ENCODE peak calls at places on chromosome 15, in eight cellular contexts. H, Y, A, S, L, D, Q and B are unnamed samples.

GRCh38 chr15:75203017-75203907 is 1.6 kb downstream of the C15orf39 start:
- DNase-seq in H (no peak), Y (peak; percentile 22), A (peak; percentile 36), S (no peak), L (peak; percentile 31), D (no peak), Q (no peak), B (no peak)

GRCh38 chr15:85114886-85115285 is 133.2 kb downstream of the PDE8A start:
- DNase-seq in H (no peak), Y (no peak), A (no peak), S (no peak), L (no peak), D (no peak), Q (no peak), B (no peak)

GRCh38 chr15:101124731-101125558 is 126.9 kb downstream of the CHSY1 start:
- DNase-seq in H (no peak), Y (no peak), A (peak; percentile 98), S (no peak), L (no peak), D (no peak), Q (no peak), B (no peak)

GRCh38 chr15:58568157-58568571 is 136.4 kb downstream of the LIPC start:
- DNase-seq in H (no peak), Y (no peak), A (peak; percentile 54), S (peak; percentile 28), L (no peak), D (no peak), Q (no peak), B (no peak)

GRCh38 chr15:68279779-68280745 is 2.5 kb downstream of the FEM1B start:
- DNase-seq in H (no peak), Y (no peak), A (peak; percentile 29), S (no peak), L (no peak), D (no peak), Q (no peak), B (no peak)

GRCh38 chr15:80152896-80153876 is at the start of gene FAH:
- DNase-seq in H (no peak), Y (no peak), A (peak; percentile 62), S (no peak), L (no peak), D (no peak), Q (peak; percentile 28), B (peak; percentile 70)

GRCh38 chr15:23687143-23687470 is at the start of gene NDN:
- DNase-seq in H (no peak), Y (peak; percentile 53), A (peak; percentile 1), S (peak; percentile 37), L (peak; percentile 64), D (no peak), Q (peak; percentile 53), B (peak; percentile 36)

GRCh38 chr15:75532413-75533250 is 46.5 kb downstream of the PTPN9 start:
- DNase-seq in H (peak; percentile 82), Y (peak; percentile 35), A (peak; percentile 90), S (peak; percentile 34), L (peak; percentile 43), D (peak; percentile 7), Q (peak; percentile 53), B (no peak)

GRCh38 chr15:49082960-49083359 is 36.7 kb upstream of the SECISBP2L start:
- DNase-seq in H (no peak), Y (no peak), A (peak; percentile 81), S (no peak), L (no peak), D (no peak), Q (no peak), B (no peak)

GRCh38 chr15:70023769-70024491 is 73.8 kb downstream of the TLE3 start:
- DNase-seq in H (no peak), Y (peak; percentile 14), A (peak; percentile 83), S (no peak), L (peak; percentile 54), D (peak; percentile 34), Q (peak; percentile 22), B (no peak)

GRCh38 chr15:38861108-38861507 is 296.5 kb upstream of the RASGRP1 start:
- DNase-seq in H (no peak), Y (no peak), A (no peak), S (no peak), L (no peak), D (no peak), Q (no peak), B (no peak)

GRCh38 chr15:65423150-65423976 is 616 bp upstream of the IGDCC4 start:
- DNase-seq in H (peak; percentile 62), Y (no peak), A (no peak), S (no peak), L (no peak), D (no peak), Q (no peak), B (no peak)

GRCh38 chr15:69074011-69074842 is 59.7 kb downstream of the NOX5 start:
- DNase-seq in H (no peak), Y (peak; percentile 28), A (peak; percentile 66), S (peak; percentile 84), L (peak; percentile 42), D (no peak), Q (peak; percentile 47), B (peak; percentile 70)

GRCh38 chr15:76197703-76198455 is 113.4 kb downstream of the ETFA start:
- DNase-seq in H (no peak), Y (no peak), A (no peak), S (no peak), L (no peak), D (no peak), Q (no peak), B (no peak)

GRCh38 chr15:51992953-51993352 is 21.4 kb upstream of the LEO1 start:
- DNase-seq in H (no peak), Y (no peak), A (peak; percentile 68), S (no peak), L (no peak), D (no peak), Q (no peak), B (no peak)

GRCh38 chr15:52071570-52071969 is 41.0 kb downstream of the BCL2L10 start:
- DNase-seq in H (no peak), Y (peak; percentile 45), A (no peak), S (no peak), L (no peak), D (no peak), Q (peak; percentile 35), B (no peak)

GRCh38 chr15:48940508-48940907 is 23.2 kb downstream of the SHC4 start:
- DNase-seq in H (no peak), Y (no peak), A (peak; percentile 99), S (no peak), L (no peak), D (no peak), Q (no peak), B (no peak)

GRCh38 chr15:69553686-69554085 is 101.1 kb downstream of the RPLP1 start:
- DNase-seq in H (no peak), Y (no peak), A (no peak), S (no peak), L (no peak), D (no peak), Q (no peak), B (no peak)

GRCh38 chr15:67181221-67181639 is 73.2 kb downstream of the AAGAB start:
- DNase-seq in H (peak; percentile 58), Y (no peak), A (no peak), S (no peak), L (no peak), D (no peak), Q (no peak), B (no peak)

GRCh38 chr15:78284758-78285157 is 14.7 kb downstream of the SKIC8 start:
- DNase-seq in H (no peak), Y (no peak), A (no peak), S (no peak), L (no peak), D (no peak), Q (no peak), B (no peak)
- TF ChIP-seq CTCF in H (no peak), Y (no peak), A (peak; percentile 4), S (peak; percentile 51), L (no peak), D (no peak), Q (no peak), B (no peak)

GRCh38 chr15:81516461-81516860 is 142.4 kb upstream of the TMC3 start:
- DNase-seq in H (no peak), Y (no peak), A (peak; percentile 51), S (no peak), L (no peak), D (no peak), Q (no peak), B (no peak)
- TF ChIP-seq CTCF in H (no peak), Y (no peak), A (no peak), S (no peak), L (no peak), D (no peak), Q (no peak), B (no peak)

DNA sequence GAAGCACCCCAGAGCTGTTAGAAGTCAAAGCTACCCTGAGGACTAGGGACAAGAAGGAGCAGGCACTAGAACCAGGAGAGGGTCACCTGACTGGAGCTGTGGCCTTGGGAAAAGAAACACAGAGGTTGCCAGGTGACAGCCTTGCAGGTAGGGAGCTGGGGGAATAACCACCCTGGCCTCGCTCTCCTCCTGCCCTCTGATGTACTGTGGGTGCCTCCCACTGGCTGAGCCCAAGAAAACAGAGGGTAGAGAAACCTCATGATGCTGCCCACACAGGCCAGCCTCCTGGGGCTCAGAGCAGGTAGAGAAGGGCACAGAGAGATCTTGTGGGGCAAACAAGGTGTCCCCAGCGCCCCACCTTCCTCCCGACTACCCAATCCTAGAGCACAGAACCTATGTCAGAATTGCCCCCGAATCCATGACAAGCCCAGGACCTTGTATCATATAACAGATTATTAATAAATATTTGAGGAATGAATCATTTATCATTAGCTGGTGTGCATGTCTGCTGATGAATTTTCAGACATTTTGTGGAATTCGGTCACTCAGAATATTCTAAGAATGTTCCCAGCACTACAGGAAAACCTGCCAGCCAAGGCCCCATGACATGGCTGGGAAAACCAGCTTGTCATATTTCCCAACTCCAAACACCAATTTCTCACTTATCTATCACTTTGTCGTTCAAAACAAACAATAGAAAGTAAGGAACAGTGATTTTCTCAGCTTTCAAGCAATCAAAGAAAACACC is 59.8 kb upstream of the MEX3B start:
- DNase-seq in H (no peak), Y (peak; percentile 71), A (peak; percentile 82), S (no peak), L (no peak), D (no peak), Q (peak; percentile 64), B (no peak)
- TF ChIP-seq CTCF in H (no peak), Y (no peak), A (no peak), S (no peak), L (no peak), D (no peak), Q (no peak), B (no peak)

DNA sequence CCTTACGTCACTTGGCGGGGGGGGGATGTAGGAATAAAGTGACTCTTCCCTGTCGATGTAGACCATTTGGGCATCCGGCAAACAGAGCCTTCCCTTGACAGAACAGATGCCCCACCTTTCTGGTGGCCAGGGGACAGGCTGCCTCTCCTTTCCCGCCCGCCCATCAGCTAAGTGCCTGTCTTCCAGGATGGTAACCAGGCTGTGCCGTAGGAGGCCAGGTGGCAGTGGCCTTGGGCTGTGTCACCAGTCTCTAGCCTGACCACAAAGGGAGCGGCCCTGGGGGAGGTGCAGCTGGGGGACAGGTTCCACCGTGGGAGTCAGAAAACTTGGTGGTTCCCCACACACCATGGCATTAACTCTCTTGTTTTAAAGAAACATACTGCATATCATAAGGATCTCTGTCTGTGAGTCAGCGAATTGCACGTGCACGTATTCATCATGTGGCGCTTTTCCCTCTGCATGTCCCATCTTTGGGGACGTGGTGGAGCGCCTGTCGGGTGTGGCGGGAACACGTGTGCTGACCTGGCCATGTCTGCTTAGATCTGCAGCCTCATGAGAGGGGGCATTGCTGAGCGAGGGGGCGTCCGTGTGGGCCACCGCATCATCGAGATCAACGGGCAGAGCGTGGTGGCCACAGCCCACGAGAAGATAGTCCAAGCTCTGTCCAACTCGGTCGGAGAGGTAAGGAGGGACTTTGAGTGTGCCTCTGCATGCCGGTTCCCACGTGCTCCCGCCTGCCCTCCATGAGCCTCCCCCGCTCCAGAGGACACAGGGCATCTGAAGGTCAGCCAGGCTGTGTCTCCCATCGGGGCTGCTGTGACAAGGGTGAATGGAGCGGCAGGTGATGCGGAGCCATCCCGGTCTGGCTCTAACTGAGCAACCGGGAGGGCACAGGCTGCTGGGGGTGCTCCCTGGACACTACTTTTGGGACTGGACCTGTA is 156.0 kb downstream of the NSMCE3 start:
- DNase-seq in H (no peak), Y (no peak), A (no peak), S (no peak), L (no peak), D (no peak), Q (no peak), B (no peak)
- TF ChIP-seq CTCF in H (no peak), Y (no peak), A (no peak), S (no peak), L (no peak), D (no peak), Q (no peak), B (no peak)